ENCODE peak calls at places on chromosomes 7 and 10, in six cellular contexts. I, E, U, D, F and J are unnamed samples.

GRCh38 chr10:3192856-3193635 is 20.5 kb upstream of the PITRM1 start:
- DNase-seq in I (peak; percentile 48), E (peak; percentile 29), U (no peak), D (no peak), F (peak; percentile 70), J (no peak)

GRCh38 chr7:15995027-15995426 is 308.5 kb upstream of the MEOX2 start:
- DNase-seq in I (no peak), E (no peak), U (no peak), D (no peak), F (no peak), J (no peak)

GRCh38 chr10:124422742-124423141 is 4.0 kb upstream of the OAT start:
- DNase-seq in I (no peak), E (no peak), U (no peak), D (no peak), F (no peak), J (no peak)

GRCh38 chr10:59138052-59138451 is 38.4 kb upstream of the PHYHIPL start:
- DNase-seq in I (no peak), E (no peak), U (no peak), D (no peak), F (no peak), J (no peak)

GRCh38 chr10:80412521-80412920 is 4.2 kb downstream of the PRXL2A start:
- DNase-seq in I (no peak), E (no peak), U (no peak), D (no peak), F (no peak), J (no peak)

GRCh38 chr7:100373261-100373831 is at the start of gene PILRA:
- DNase-seq in I (no peak), E (no peak), U (no peak), D (no peak), F (no peak), J (no peak)

GRCh38 chr10:47378606-47379444 is 5.3 kb downstream of the ZNF488 start:
- DNase-seq in I (no peak), E (no peak), U (no peak), D (no peak), F (peak; percentile 71), J (no peak)

GRCh38 chr10:124691448-124692435 is 52.4 kb downstream of the FAM53B start:
- DNase-seq in I (no peak), E (no peak), U (no peak), D (no peak), F (no peak), J (no peak)

GRCh38 chr10:106707657-106708056 is 456.8 kb downstream of the SORCS1 start:
- DNase-seq in I (no peak), E (no peak), U (no peak), D (no peak), F (no peak), J (no peak)

GRCh38 chr10:44949915-44950314 is 9.7 kb upstream of the RASSF4 start:
- DNase-seq in I (no peak), E (no peak), U (no peak), D (no peak), F (no peak), J (no peak)

GRCh38 chr7:159156436-159157245 is 12.0 kb upstream of the VIPR2 start:
- DNase-seq in I (no peak), E (no peak), U (no peak), D (no peak), F (no peak), J (no peak)

GRCh38 chr7:135710417-135711138 is 17.4 kb downstream of the SLC13A4 start:
- DNase-seq in I (peak; percentile 39), E (peak; percentile 16), U (no peak), D (no peak), F (peak; percentile 83), J (peak; percentile 33)

GRCh38 chr10:91043173-91043910 is 122.5 kb upstream of the ANKRD1 start:
- DNase-seq in I (no peak), E (peak; percentile 51), U (no peak), D (peak; percentile 3), F (peak; percentile 52), J (no peak)

GRCh38 chr10:103854265-103854686 is 1.1 kb downstream of the SH3PXD2A start:
- DNase-seq in I (no peak), E (peak; percentile 80), U (no peak), D (no peak), F (no peak), J (no peak)

GRCh38 chr7:69018200-69018599 is 580.1 kb upstream of the AUTS2 start:
- DNase-seq in I (no peak), E (no peak), U (peak; percentile 34), D (no peak), F (no peak), J (no peak)

GRCh38 chr10:60905580-60905979 is 38.4 kb downstream of the RHOBTB1 start:
- DNase-seq in I (no peak), E (no peak), U (no peak), D (no peak), F (no peak), J (no peak)

DNA sequence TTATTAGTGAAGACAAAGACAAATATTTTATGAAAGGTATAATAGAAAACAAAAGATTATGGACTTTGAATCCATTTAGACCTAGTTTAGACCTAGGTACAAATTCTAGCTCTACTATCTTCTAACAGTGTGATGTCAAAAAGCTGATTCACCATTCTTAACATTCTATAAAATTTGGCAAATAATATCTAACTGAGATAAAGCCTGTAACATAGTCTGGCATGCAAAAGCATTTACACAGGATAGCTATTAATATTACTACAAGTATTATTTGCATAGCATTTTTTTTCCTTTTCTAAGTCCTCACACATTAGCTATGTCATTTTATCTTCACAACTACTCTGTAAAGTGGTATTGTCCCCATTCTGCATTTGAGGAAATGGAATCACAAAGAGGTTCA is 179.6 kb upstream of the LRRTM3 start:
- DNase-seq in I (no peak), E (no peak), U (no peak), D (no peak), F (no peak), J (no peak)
- TF ChIP-seq TAF1 in I (no peak), E (no peak), U (no peak), D (no peak), F (no peak), J (no peak)

GRCh38 chr10:28983799-28984198 is 305.1 kb upstream of the LYZL1 start:
- DNase-seq in I (no peak), E (no peak), U (no peak), D (no peak), F (no peak), J (no peak)
- TF ChIP-seq TAF1 in I (no peak), E (no peak), U (no peak), D (no peak), F (no peak), J (no peak)

GRCh38 chr7:39088730-39089129 is 111.0 kb downstream of the POU6F2 start:
- DNase-seq in I (no peak), E (no peak), U (no peak), D (no peak), F (no peak), J (no peak)
- TF ChIP-seq TAF1 in I (no peak), E (no peak), U (no peak), D (no peak), F (no peak), J (no peak)

GRCh38 chr7:102398543-102398942 is 2.4 kb downstream of the PRKRIP1 start:
- DNase-seq in I (no peak), E (no peak), U (no peak), D (no peak), F (no peak), J (no peak)

GRCh38 chr7:102395958-102396709 is at the start of gene PRKRIP1:
- DNase-seq in I (peak; percentile 87), E (peak; percentile 81), U (peak; percentile 93), D (peak; percentile 96), F (peak; percentile 95), J (peak; percentile 87)

GRCh38 chr7:102393467-102393866 is 2.7 kb upstream of the PRKRIP1 start:
- DNase-seq in I (no peak), E (no peak), U (no peak), D (no peak), F (no peak), J (no peak)

GRCh38 chr7:102396710-102397019 is 502 bp downstream of the PRKRIP1 start:
- DNase-seq in I (no peak), E (no peak), U (no peak), D (no peak), F (peak; percentile 35), J (no peak)

DNA sequence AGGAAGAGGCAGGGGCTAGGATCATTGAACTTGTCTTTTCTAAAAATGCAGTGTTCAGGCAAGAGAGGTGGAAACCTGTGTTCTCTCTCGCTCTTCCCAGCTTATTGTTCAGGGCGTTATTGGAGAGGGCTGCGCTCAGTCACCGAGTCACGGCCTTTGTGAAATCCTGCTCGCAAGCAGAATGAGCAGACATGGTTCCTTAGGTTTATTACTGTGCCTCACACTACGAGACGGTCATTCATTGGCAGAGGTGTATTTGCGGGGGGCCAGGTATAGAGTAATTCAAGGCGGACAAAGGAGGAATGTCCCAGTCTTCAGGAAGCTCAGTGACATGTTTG is 574 bp upstream of the PRKRIP1 start:
- DNase-seq in I (no peak), E (no peak), U (no peak), D (no peak), F (no peak), J (no peak)
- TF ChIP-seq TAF1 in I (no peak), E (no peak), U (no peak), D (no peak), F (no peak), J (no peak)

GRCh38 chr10:29881336-29881751 is 178.0 kb downstream of the JCAD start:
- DNase-seq in I (no peak), E (no peak), U (no peak), D (no peak), F (no peak), J (no peak)
- TF ChIP-seq TAF1 in I (no peak), E (no peak), U (no peak), D (no peak), F (no peak), J (no peak)